ENCODE peak calls at places on chromosomes 4 and X, in five cellular contexts. V is stimulated activated CD4-positive, alpha-beta T cell treated with anti-CD3 and anti-CD28 coated beads, Interleukin-1b, Interleukin-23, amount 100 ng/mL, for 4 hours; D is NCI-H2171 treated with DMSO at 0.1 percent for 48 hours; E is GM10248; O is G401. Z is an unnamed sample.
A peak's percentile ranks its signal among the peaks of the same experiment; 100 is the strongest.

GRCh38 chr4:184806711-184807110 is 19.1 kb downstream of the ACSL1 start:
- DNase-seq in O (no peak), D (no peak), V (no peak), E (no peak), Z (no peak)

GRCh38 chr4:45453258-45453841 is 670.5 kb downstream of the GABRG1 start:
- DNase-seq in V (no peak), D (peak; percentile 32), E (peak; percentile 22), O (peak; percentile 61), Z (peak; percentile 72)

GRCh38 chr4:108199881-108200280 is 31.1 kb upstream of the LEF1 start:
- DNase-seq in O (no peak), E (no peak), V (no peak), D (no peak), Z (no peak)

GRCh38 chr4:108644237-108644636 is 6.2 kb upstream of the OSTC start:
- DNase-seq in E (no peak), O (no peak), V (no peak), D (no peak), Z (no peak)

GRCh38 chrX:57156397-57157049 is 19.3 kb upstream of the SPIN2A start:
- DNase-seq in V (no peak), O (peak; percentile 64), E (no peak), D (peak; percentile 25), Z (peak; percentile 13)

GRCh38 chr4:37953620-37954325 is 6.4 kb upstream of the PTTG2 start:
- DNase-seq in V (no peak), D (no peak), O (no peak), E (no peak), Z (no peak)

GRCh38 chr4:137678796-137679195 is 146.5 kb upstream of the PCDH18 start:
- DNase-seq in E (no peak), V (no peak), O (no peak), D (no peak), Z (no peak)

GRCh38 chr4:69995526-69996016 is at the start of gene STATH:
- DNase-seq in V (no peak), O (no peak), D (no peak), E (no peak), Z (no peak)

GRCh38 chrX:46737462-46737861 is 21.5 kb downstream of the SLC9A7 start:
- DNase-seq in E (no peak), O (no peak), D (no peak), V (no peak), Z (no peak)

GRCh38 chr4:39083164-39083563 is 21.1 kb downstream of the KLHL5 start:
- DNase-seq in O (no peak), E (no peak), D (no peak), V (no peak), Z (no peak)

GRCh38 chr4:107939307-107939706 is 8.0 kb downstream of the CYP2U1 start:
- DNase-seq in V (no peak), E (no peak), O (no peak), D (no peak), Z (no peak)

GRCh38 chrX:124229374-124229773 is 103.1 kb upstream of the TEX13D start:
- DNase-seq in O (no peak), D (no peak), E (no peak), V (no peak), Z (no peak)

GRCh38 chr4:110516106-110516922 is 40.4 kb downstream of the ENPEP start:
- DNase-seq in E (peak; percentile 39), D (no peak), O (peak; percentile 49), V (peak; percentile 54), Z (peak; percentile 77)

GRCh38 chrX:3697701-3698279 is 15.7 kb downstream of the PRKX start:
- DNase-seq in V (no peak), D (peak; percentile 76), E (no peak), O (peak; percentile 8), Z (no peak)

GRCh38 chrX:46254623-46255022 is 290.6 kb downstream of the ZNF674 start:
- DNase-seq in O (no peak), E (no peak), D (no peak), V (no peak), Z (no peak)

GRCh38 chr4:171929477-171929876 is 116.3 kb downstream of the GALNTL6 start:
- DNase-seq in O (no peak), V (no peak), D (no peak), E (no peak), Z (no peak)

GRCh38 chrX:151870603-151871002 is 42.1 kb upstream of the MAGEA4 start:
- DNase-seq in E (no peak), V (no peak), D (no peak), O (no peak), Z (no peak)

Z was measured in NCI-H82.